ENCODE peak calls at places on chromosomes 2 and 18, in ten cellular contexts. One of them, this sample, is unnamed.
A peak's percentile ranks its signal among the peaks of the same experiment; 100 is the strongest.

GRCh38 chr2:26245810-26246209 is 1.1 kb downstream of the HADHB start:
- DNase-seq in H9: no peak
- DNase-seq in foreskin keratinocyte: peak; percentile 8
- DNase-seq in mammary epithelial cell: peak; percentile 53
- DNase-seq in transverse colon: no peak
- DNase-seq in fibroblast of lung: peak; percentile 24
- DNase-seq in adrenal gland: no peak
- DNase-seq in tibial artery: no peak
- DNase-seq in A549: no peak
- DNase-seq in GM23338: no peak
- DNase-seq in this sample: no peak

GRCh38 chr2:43426305-43427031 is 169.4 kb downstream of the THADA start:
- DNase-seq in H9: no peak
- DNase-seq in adrenal gland: peak; percentile 63
- DNase-seq in A549: peak; percentile 88
- DNase-seq in transverse colon: peak; percentile 77
- DNase-seq in GM23338: no peak
- DNase-seq in foreskin keratinocyte: peak; percentile 95
- DNase-seq in tibial artery: peak; percentile 68
- DNase-seq in mammary epithelial cell: peak; percentile 95
- DNase-seq in fibroblast of lung: peak; percentile 99
- DNase-seq in this sample: no peak

GRCh38 chr2:15119722-15120175 is 441.4 kb downstream of the NBAS start:
- DNase-seq in transverse colon: no peak
- DNase-seq in A549: no peak
- DNase-seq in tibial artery: no peak
- DNase-seq in foreskin keratinocyte: no peak
- DNase-seq in H9: peak; percentile 89
- DNase-seq in mammary epithelial cell: no peak
- DNase-seq in fibroblast of lung: no peak
- DNase-seq in adrenal gland: no peak
- DNase-seq in GM23338: peak; percentile 66
- DNase-seq in this sample: no peak

GRCh38 chr2:120934891-120935338 is 199.2 kb downstream of the GLI2 start:
- DNase-seq in transverse colon: peak; percentile 57
- DNase-seq in adrenal gland: peak; percentile 32
- DNase-seq in mammary epithelial cell: peak; percentile 82
- DNase-seq in GM23338: no peak
- DNase-seq in foreskin keratinocyte: peak; percentile 71
- DNase-seq in A549: peak; percentile 97
- DNase-seq in H9: no peak
- DNase-seq in fibroblast of lung: peak; percentile 96
- DNase-seq in tibial artery: peak; percentile 71
- DNase-seq in this sample: no peak

GRCh38 chr18:45571714-45572113 is 43.6 kb upstream of the SLC14A2 start:
- DNase-seq in fibroblast of lung: no peak
- DNase-seq in foreskin keratinocyte: no peak
- DNase-seq in GM23338: peak; percentile 41
- DNase-seq in adrenal gland: no peak
- DNase-seq in A549: peak; percentile 5
- DNase-seq in H9: no peak
- DNase-seq in tibial artery: no peak
- DNase-seq in mammary epithelial cell: no peak
- DNase-seq in transverse colon: no peak
- DNase-seq in this sample: no peak

GRCh38 chr18:11251891-11252270 is 102.5 kb upstream of the PIEZO2 start:
- DNase-seq in tibial artery: no peak
- DNase-seq in foreskin keratinocyte: no peak
- DNase-seq in transverse colon: no peak
- DNase-seq in mammary epithelial cell: no peak
- DNase-seq in H9: no peak
- DNase-seq in fibroblast of lung: peak; percentile 12
- DNase-seq in adrenal gland: no peak
- DNase-seq in A549: no peak
- DNase-seq in GM23338: no peak
- DNase-seq in this sample: no peak

GRCh38 chr2:224646242-224646846 is 61.2 kb upstream of the CUL3 start:
- DNase-seq in tibial artery: no peak
- DNase-seq in foreskin keratinocyte: no peak
- DNase-seq in H9: peak; percentile 30
- DNase-seq in A549: peak; percentile 8
- DNase-seq in mammary epithelial cell: no peak
- DNase-seq in fibroblast of lung: no peak
- DNase-seq in GM23338: peak; percentile 57
- DNase-seq in transverse colon: no peak
- DNase-seq in adrenal gland: no peak
- DNase-seq in this sample: no peak

GRCh38 chr2:37892436-37893114 is 32.5 kb upstream of the RMDN2 start:
- DNase-seq in transverse colon: no peak
- DNase-seq in adrenal gland: no peak
- DNase-seq in GM23338: no peak
- DNase-seq in foreskin keratinocyte: no peak
- DNase-seq in mammary epithelial cell: no peak
- DNase-seq in fibroblast of lung: no peak
- DNase-seq in tibial artery: no peak
- DNase-seq in H9: no peak
- DNase-seq in A549: no peak
- DNase-seq in this sample: no peak

GRCh38 chr2:27802547-27802946 is 31.0 kb downstream of the MRPL33 start:
- DNase-seq in H9: no peak
- DNase-seq in fibroblast of lung: peak; percentile 14
- DNase-seq in adrenal gland: no peak
- DNase-seq in GM23338: peak; percentile 8
- DNase-seq in mammary epithelial cell: no peak
- DNase-seq in transverse colon: no peak
- DNase-seq in A549: no peak
- DNase-seq in foreskin keratinocyte: no peak
- DNase-seq in tibial artery: no peak
- DNase-seq in this sample: no peak

GRCh38 chr2:27803046-27803445 is 31.5 kb downstream of the MRPL33 start:
- DNase-seq in H9: no peak
- DNase-seq in tibial artery: no peak
- DNase-seq in fibroblast of lung: no peak
- DNase-seq in transverse colon: no peak
- DNase-seq in GM23338: no peak
- DNase-seq in mammary epithelial cell: no peak
- DNase-seq in foreskin keratinocyte: no peak
- DNase-seq in A549: no peak
- DNase-seq in adrenal gland: no peak
- DNase-seq in this sample: no peak

GRCh38 chr2:27798948-27799645 is 27.6 kb downstream of the MRPL33 start:
- DNase-seq in foreskin keratinocyte: peak; percentile 100
- DNase-seq in GM23338: peak; percentile 60
- DNase-seq in H9: peak; percentile 65
- DNase-seq in fibroblast of lung: peak; percentile 100
- DNase-seq in adrenal gland: no peak
- DNase-seq in A549: peak; percentile 94
- DNase-seq in mammary epithelial cell: peak; percentile 100
- DNase-seq in tibial artery: peak; percentile 58
- DNase-seq in transverse colon: peak; percentile 18
- DNase-seq in this sample: no peak

GRCh38 chr2:27799646-27800010 is 28.1 kb downstream of the MRPL33 start:
- DNase-seq in transverse colon: no peak
- DNase-seq in H9: no peak
- DNase-seq in GM23338: no peak
- DNase-seq in tibial artery: peak; percentile 41
- DNase-seq in adrenal gland: no peak
- DNase-seq in A549: peak; percentile 47
- DNase-seq in foreskin keratinocyte: no peak
- DNase-seq in fibroblast of lung: no peak
- DNase-seq in mammary epithelial cell: peak; percentile 67
- DNase-seq in this sample: no peak

DNA sequence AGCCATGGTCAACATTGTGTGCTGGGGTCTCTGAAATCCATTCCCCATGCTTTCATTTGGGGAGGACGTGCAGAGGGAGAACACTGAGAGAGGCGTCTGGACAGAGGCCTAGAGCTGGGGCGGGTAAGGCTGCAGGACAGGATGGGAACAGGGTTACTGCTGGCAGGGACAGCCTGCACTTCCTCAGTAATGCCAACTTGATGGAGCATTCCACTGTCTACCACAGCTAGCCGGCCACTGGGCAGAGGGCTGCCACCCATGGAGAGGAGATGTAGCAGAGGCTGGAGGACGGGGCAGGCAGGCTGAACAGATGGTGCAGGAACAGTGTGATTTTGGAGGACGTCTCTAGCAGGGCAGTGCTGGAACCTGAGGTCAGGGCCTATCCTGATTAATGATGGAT is 29.3 kb downstream of the MRPL33 start:
- DNase-seq in tibial artery: no peak
- DNase-seq in GM23338: no peak
- DNase-seq in adrenal gland: no peak
- DNase-seq in transverse colon: no peak
- DNase-seq in mammary epithelial cell: no peak
- DNase-seq in A549: no peak
- DNase-seq in H9: no peak
- DNase-seq in fibroblast of lung: no peak
- DNase-seq in foreskin keratinocyte: no peak
- DNase-seq in this sample: no peak
- H3K4me1 ChIP-seq in tibial artery: peaks cover 45% of the 10 kb centered on the region
- H3K4me1 ChIP-seq in GM23338: no peaks in the 10 kb centered on the region
- H3K4me1 ChIP-seq in adrenal gland: peaks cover 8% of the 10 kb centered on the region
- H3K4me1 ChIP-seq in transverse colon: peaks cover 25% of the 10 kb centered on the region
- H3K4me1 ChIP-seq in mammary epithelial cell: peaks cover 30% of the 10 kb centered on the region
- H3K4me1 ChIP-seq in A549: peaks cover 49% of the 10 kb centered on the region
- H3K4me1 ChIP-seq in H9: no peaks in the 10 kb centered on the region
- H3K4me1 ChIP-seq in fibroblast of lung: peaks cover 34% of the 10 kb centered on the region
- H3K4me1 ChIP-seq in foreskin keratinocyte: peaks cover 13% of the 10 kb centered on the region
- H3K4me1 ChIP-seq in this sample: no peaks in the 10 kb centered on the region

DNA sequence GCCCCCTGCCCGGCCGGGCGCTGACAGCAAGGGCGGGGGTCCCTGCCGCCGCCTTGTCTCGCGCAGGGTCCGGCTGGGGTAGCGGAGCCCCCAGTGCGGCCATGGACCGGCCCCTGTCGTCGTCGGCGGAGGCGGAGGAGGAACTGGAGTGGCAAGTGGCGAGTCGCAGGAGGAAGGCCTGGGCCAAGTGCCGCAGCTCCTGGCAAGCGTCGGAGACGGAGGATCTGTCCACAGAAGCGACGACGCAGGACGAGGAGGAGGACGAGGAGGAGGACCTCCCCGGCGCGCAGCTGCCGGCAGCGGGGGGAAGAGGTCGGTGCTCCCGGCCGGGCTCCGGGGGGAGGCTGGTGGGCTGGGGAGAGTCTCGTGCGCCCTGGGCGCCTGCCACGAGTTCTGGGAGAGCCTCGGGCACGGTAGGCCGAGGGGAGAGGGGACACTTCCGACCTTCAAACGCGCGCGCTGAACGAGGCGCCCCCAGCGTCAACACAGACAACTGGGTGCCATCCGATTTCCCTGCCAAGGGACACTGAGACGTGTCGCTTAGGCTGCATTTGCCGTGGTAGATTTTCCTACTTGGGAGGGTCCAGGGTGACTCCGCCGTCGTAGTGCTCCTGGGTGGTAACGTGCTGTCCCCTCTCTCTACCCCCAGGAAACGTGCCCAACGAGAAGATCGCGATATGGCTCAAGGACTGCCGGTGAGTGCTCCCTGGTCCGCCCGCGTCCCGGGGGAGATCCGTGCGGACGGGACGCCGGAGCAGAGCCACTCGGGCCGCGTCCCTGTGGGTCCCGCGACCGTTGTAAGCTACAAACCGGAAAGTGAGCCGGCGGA is 650 bp downstream of the ITPRID2 start:
- DNase-seq in A549: peak; percentile 30
- DNase-seq in tibial artery: peak; percentile 58
- DNase-seq in transverse colon: peak; percentile 71
- DNase-seq in fibroblast of lung: peak; percentile 69
- DNase-seq in adrenal gland: peak; percentile 73
- DNase-seq in GM23338: peak; percentile 60
- DNase-seq in foreskin keratinocyte: peak; percentile 62
- DNase-seq in mammary epithelial cell: peak; percentile 82
- DNase-seq in H9: peak; percentile 74
- DNase-seq in this sample: peak; percentile 92
- TF ChIP-seq CTCF in A549: no peak
- TF ChIP-seq CTCF in tibial artery: no peak
- TF ChIP-seq CTCF in transverse colon: no peak
- TF ChIP-seq CTCF in fibroblast of lung: no peak
- TF ChIP-seq CTCF in adrenal gland: no peak
- TF ChIP-seq CTCF in GM23338: peak; percentile 16
- TF ChIP-seq CTCF in foreskin keratinocyte: peak; percentile 24
- TF ChIP-seq CTCF in mammary epithelial cell: no peak
- TF ChIP-seq CTCF in H9: peak; percentile 25
- TF ChIP-seq CTCF in this sample: no peak

GRCh38 chr2:199459286-199460100 is 1.8 kb upstream of the SATB2 start:
- DNase-seq in A549: peak; percentile 71
- DNase-seq in fibroblast of lung: peak; percentile 97
- DNase-seq in mammary epithelial cell: peak; percentile 93
- DNase-seq in adrenal gland: peak; percentile 94
- DNase-seq in tibial artery: peak; percentile 82
- DNase-seq in transverse colon: peak; percentile 82
- DNase-seq in H9: peak; percentile 94
- DNase-seq in foreskin keratinocyte: peak; percentile 84
- DNase-seq in GM23338: peak; percentile 94
- DNase-seq in this sample: peak; percentile 79

GRCh38 chr2:199460101-199460671 is 2.4 kb upstream of the SATB2 start:
- DNase-seq in fibroblast of lung: peak; percentile 67
- DNase-seq in mammary epithelial cell: peak; percentile 60
- DNase-seq in adrenal gland: no peak
- DNase-seq in A549: no peak
- DNase-seq in tibial artery: no peak
- DNase-seq in H9: no peak
- DNase-seq in GM23338: no peak
- DNase-seq in foreskin keratinocyte: no peak
- DNase-seq in transverse colon: no peak
- DNase-seq in this sample: no peak

GRCh38 chr2:199457147-199458016 is at the start of gene SATB2:
- DNase-seq in foreskin keratinocyte: no peak
- DNase-seq in H9: peak; percentile 72
- DNase-seq in fibroblast of lung: peak; percentile 82
- DNase-seq in transverse colon: peak; percentile 62
- DNase-seq in mammary epithelial cell: peak; percentile 79
- DNase-seq in A549: peak; percentile 25
- DNase-seq in tibial artery: no peak
- DNase-seq in adrenal gland: peak; percentile 31
- DNase-seq in GM23338: no peak
- DNase-seq in this sample: peak; percentile 32

GRCh38 chr2:199458017-199458805 is 472 bp upstream of the SATB2 start:
- DNase-seq in tibial artery: no peak
- DNase-seq in foreskin keratinocyte: no peak
- DNase-seq in fibroblast of lung: peak; percentile 63
- DNase-seq in adrenal gland: peak; percentile 51
- DNase-seq in transverse colon: no peak
- DNase-seq in H9: peak; percentile 64
- DNase-seq in GM23338: peak; percentile 64
- DNase-seq in A549: peak; percentile 28
- DNase-seq in mammary epithelial cell: no peak
- DNase-seq in this sample: no peak

GRCh38 chr2:199458806-199459285 is 1.1 kb upstream of the SATB2 start:
- DNase-seq in foreskin keratinocyte: no peak
- DNase-seq in H9: no peak
- DNase-seq in mammary epithelial cell: peak; percentile 68
- DNase-seq in tibial artery: no peak
- DNase-seq in adrenal gland: peak; percentile 49
- DNase-seq in transverse colon: no peak
- DNase-seq in A549: no peak
- DNase-seq in GM23338: peak; percentile 44
- DNase-seq in fibroblast of lung: no peak
- DNase-seq in this sample: no peak
- H3K4me1 ChIP-seq in foreskin keratinocyte: no peaks in the 10 kb centered on the region
- H3K4me1 ChIP-seq in H9: no peaks in the 10 kb centered on the region
- H3K4me1 ChIP-seq in mammary epithelial cell: peaks cover 30% of the 10 kb centered on the region
- H3K4me1 ChIP-seq in tibial artery: peaks cover 44% of the 10 kb centered on the region
- H3K4me1 ChIP-seq in adrenal gland: peaks cover 23% of the 10 kb centered on the region
- H3K4me1 ChIP-seq in transverse colon: peaks cover 54% of the 10 kb centered on the region
- H3K4me1 ChIP-seq in A549: peaks cover 17% of the 10 kb centered on the region
- H3K4me1 ChIP-seq in GM23338: peaks cover 32% of the 10 kb centered on the region
- H3K4me1 ChIP-seq in fibroblast of lung: peaks cover 5% of the 10 kb centered on the region
- H3K4me1 ChIP-seq in this sample: peaks cover 7% of the 10 kb centered on the region

DNA sequence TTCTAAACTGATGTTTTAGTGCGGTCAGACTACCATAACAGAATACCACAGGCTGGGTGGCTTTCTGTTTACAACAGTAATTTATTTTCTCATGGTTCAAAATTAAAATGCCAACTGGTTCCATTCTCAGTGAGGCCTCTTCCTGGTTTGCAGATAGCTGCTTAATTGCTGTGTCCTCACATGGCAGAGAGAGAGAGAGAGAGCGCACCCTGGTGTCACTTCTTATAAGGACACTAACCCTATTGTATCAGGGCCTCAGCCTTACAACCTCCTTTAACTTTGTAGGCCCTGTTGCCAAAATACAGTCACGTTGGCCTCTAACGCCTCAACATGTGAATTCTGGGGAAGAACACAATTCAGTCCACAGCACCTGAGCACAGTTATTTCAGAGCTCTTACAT is 37.5 kb upstream of the ZNF385B start:
- DNase-seq in foreskin keratinocyte: peak; percentile 12
- DNase-seq in H9: peak; percentile 78
- DNase-seq in tibial artery: no peak
- DNase-seq in fibroblast of lung: peak; percentile 11
- DNase-seq in mammary epithelial cell: peak; percentile 26
- DNase-seq in A549: no peak
- DNase-seq in GM23338: peak; percentile 91
- DNase-seq in adrenal gland: no peak
- DNase-seq in transverse colon: peak; percentile 23
- DNase-seq in this sample: no peak
- TF ChIP-seq CTCF in foreskin keratinocyte: peak; percentile 62
- TF ChIP-seq CTCF in H9: peak; percentile 76
- TF ChIP-seq CTCF in tibial artery: no peak
- TF ChIP-seq CTCF in fibroblast of lung: peak; percentile 7
- TF ChIP-seq CTCF in mammary epithelial cell: peak; percentile 5
- TF ChIP-seq CTCF in A549: peak; percentile 18
- TF ChIP-seq CTCF in GM23338: peak; percentile 73
- TF ChIP-seq CTCF in adrenal gland: no peak
- TF ChIP-seq CTCF in transverse colon: peak; percentile 17
- TF ChIP-seq CTCF in this sample: no peak